ENCODE peak calls at places on chromosomes 2 and 18, in nine cellular contexts. Y, P, A, Q, M, N, E, C and S are unnamed samples.

GRCh38 chr2:46776687-46777327 is 138.8 kb downstream of the MCFD2 start:
- DNase-seq in Y (no peak), P (no peak), A (peak), Q (peak), M (peak), N (peak), E (peak), C (no peak), S (peak)

GRCh38 chr2:46461716-46462171 is 17.6 kb upstream of the TMEM247 start:
- DNase-seq in Y (no peak), P (no peak), A (no peak), Q (no peak), M (no peak), N (no peak), E (peak), C (no peak), S (no peak)

GRCh38 chr2:100321181-100321880 is 970 bp downstream of the LONRF2 start:
- DNase-seq in Y (no peak), P (peak), A (peak), Q (no peak), M (peak), N (no peak), E (peak), C (peak), S (peak)

GRCh38 chr18:54444309-54444914 is 86.7 kb downstream of the C18orf54 start:
- DNase-seq in Y (peak), P (peak), A (peak), Q (peak), M (peak), N (peak), E (peak), C (no peak), S (peak)

GRCh38 chr2:198465970-198466369 is 661.6 kb downstream of the PLCL1 start:
- DNase-seq in Y (no peak), P (no peak), A (no peak), Q (no peak), M (no peak), N (no peak), E (no peak), C (no peak), S (no peak)

GRCh38 chr2:197904446-197904845 is 100.1 kb downstream of the PLCL1 start:
- DNase-seq in Y (no peak), P (no peak), A (no peak), Q (no peak), M (no peak), N (no peak), E (no peak), C (no peak), S (no peak)

GRCh38 chr2:66364495-66364992 is 70.4 kb upstream of the MEIS1 start:
- DNase-seq in Y (peak), P (no peak), A (peak), Q (peak), M (no peak), N (no peak), E (no peak), C (no peak), S (peak)

GRCh38 chr2:75021672-75022071 is 63.2 kb downstream of the POLE4 start:
- DNase-seq in Y (peak), P (no peak), A (peak), Q (peak), M (no peak), N (peak), E (no peak), C (no peak), S (no peak)

GRCh38 chr2:182784777-182785176 is 68.7 kb downstream of the DNAJC10 start:
- DNase-seq in Y (no peak), P (no peak), A (peak), Q (peak), M (no peak), N (no peak), E (peak), C (no peak), S (no peak)

GRCh38 chr2:71934320-71934593 is 213.4 kb downstream of the CYP26B1 start:
- DNase-seq in Y (no peak), P (no peak), A (no peak), Q (no peak), M (no peak), N (no peak), E (peak), C (no peak), S (no peak)

GRCh38 chr18:56853961-56854360 is 202.8 kb downstream of the WDR7 start:
- DNase-seq in Y (no peak), P (no peak), A (no peak), Q (no peak), M (no peak), N (no peak), E (no peak), C (no peak), S (no peak)

GRCh38 chr2:232898592-232899541 is 28.8 kb downstream of the SNORC start:
- DNase-seq in Y (no peak), P (no peak), A (peak), Q (no peak), M (no peak), N (no peak), E (no peak), C (no peak), S (no peak)

GRCh38 chr18:55778731-55779460 is 190.9 kb upstream of the TCF4 start:
- DNase-seq in Y (no peak), P (peak), A (no peak), Q (no peak), M (no peak), N (no peak), E (peak), C (no peak), S (no peak)

GRCh38 chr2:238169708-238170251 is 11.0 kb downstream of the ERFE start:
- DNase-seq in Y (peak), P (peak), A (peak), Q (peak), M (no peak), N (no peak), E (no peak), C (no peak), S (no peak)

GRCh38 chr2:48249093-48249492 is 280.9 kb upstream of the STON1 start:
- DNase-seq in Y (no peak), P (no peak), A (no peak), Q (peak), M (no peak), N (no peak), E (no peak), C (no peak), S (no peak)

GRCh38 chr2:28433215-28433614 is 40.6 kb downstream of the FOSL2 start:
- DNase-seq in Y (no peak), P (no peak), A (no peak), Q (no peak), M (no peak), N (no peak), E (no peak), C (no peak), S (no peak)

GRCh38 chr2:176652300-176653182 is 383.3 kb downstream of the MTX2 start:
- DNase-seq in Y (no peak), P (peak), A (peak), Q (peak), M (no peak), N (no peak), E (peak), C (no peak), S (no peak)

GRCh38 chr18:46536215-46536874 is 120.7 kb downstream of the LOXHD1 start:
- DNase-seq in Y (no peak), P (peak), A (no peak), Q (no peak), M (no peak), N (no peak), E (no peak), C (no peak), S (no peak)

GRCh38 chr2:151576080-151576479 is 158.2 kb downstream of the NEB start:
- DNase-seq in Y (no peak), P (no peak), A (no peak), Q (no peak), M (no peak), N (no peak), E (no peak), C (no peak), S (no peak)

GRCh38 chr2:225667465-225667864 is 268.0 kb downstream of the NYAP2 start:
- DNase-seq in Y (no peak), P (no peak), A (no peak), Q (no peak), M (no peak), N (no peak), E (no peak), C (no peak), S (no peak)

GRCh38 chr2:85243101-85244072 is 84.4 kb downstream of the TGOLN2 start:
- DNase-seq in Y (no peak), P (no peak), A (peak), Q (no peak), M (peak), N (peak), E (no peak), C (peak), S (peak)

GRCh38 chr18:74505776-74506175 is 9.6 kb downstream of the CNDP2 start:
- DNase-seq in Y (no peak), P (no peak), A (no peak), Q (no peak), M (no peak), N (no peak), E (no peak), C (no peak), S (no peak)

GRCh38 chr2:49241506-49241905 is 87.2 kb upstream of the FSHR start:
- DNase-seq in Y (peak), P (no peak), A (no peak), Q (no peak), M (no peak), N (no peak), E (no peak), C (no peak), S (no peak)

GRCh38 chr2:233463586-233463985 is 103.0 kb downstream of the USP40 start:
- DNase-seq in Y (no peak), P (no peak), A (no peak), Q (no peak), M (no peak), N (no peak), E (no peak), C (peak), S (no peak)

GRCh38 chr18:79169958-79170555 is 100.9 kb downstream of the ATP9B start:
- DNase-seq in Y (no peak), P (no peak), A (no peak), Q (no peak), M (no peak), N (no peak), E (no peak), C (no peak), S (no peak)

GRCh38 chr2:172101707-172102158 is 967 bp downstream of the DLX2 start:
- DNase-seq in Y (no peak), P (no peak), A (no peak), Q (no peak), M (no peak), N (peak), E (peak), C (no peak), S (no peak)

GRCh38 chr2:236449167-236449586 is 120.4 kb upstream of the ACKR3 start:
- DNase-seq in Y (no peak), P (no peak), A (no peak), Q (no peak), M (no peak), N (no peak), E (no peak), C (no peak), S (no peak)

GRCh38 chr2:54455584-54456525 is at the start of gene SPTBN1:
- DNase-seq in Y (peak), P (no peak), A (peak), Q (peak), M (peak), N (peak), E (peak), C (peak), S (peak)

GRCh38 chr18:57839942-57840381 is 36.8 kb upstream of the ATP8B1 start:
- DNase-seq in Y (peak), P (peak), A (peak), Q (peak), M (no peak), N (no peak), E (no peak), C (no peak), S (no peak)

GRCh38 chr2:168469281-168469988 is 13.4 kb downstream of the CERS6 start:
- DNase-seq in Y (no peak), P (no peak), A (no peak), Q (no peak), M (no peak), N (no peak), E (peak), C (no peak), S (no peak)

GRCh38 chr2:54724560-54725342 is 1.3 kb downstream of the EML6 start:
- DNase-seq in Y (no peak), P (no peak), A (no peak), Q (no peak), M (peak), N (no peak), E (peak), C (peak), S (peak)

GRCh38 chr2:58122540-58122939 is 75.9 kb downstream of the VRK2 start:
- DNase-seq in Y (no peak), P (no peak), A (no peak), Q (no peak), M (no peak), N (no peak), E (no peak), C (no peak), S (no peak)

GRCh38 chr2:151029406-151030157 is 232.1 kb downstream of the RBM43 start:
- DNase-seq in Y (peak), P (no peak), A (peak), Q (peak), M (no peak), N (no peak), E (no peak), C (no peak), S (no peak)

GRCh38 chr2:197838589-197838988 is 34.2 kb downstream of the PLCL1 start:
- DNase-seq in Y (no peak), P (no peak), A (no peak), Q (no peak), M (no peak), N (no peak), E (no peak), C (no peak), S (no peak)

GRCh38 chr2:219484343-219485200 is 14.1 kb upstream of the GMPPA start:
- DNase-seq in Y (no peak), P (no peak), A (no peak), Q (no peak), M (peak), N (no peak), E (no peak), C (no peak), S (no peak)

GRCh38 chr2:54483426-54483825 is 27.3 kb downstream of the SPTBN1 start:
- DNase-seq in Y (no peak), P (no peak), A (no peak), Q (peak), M (no peak), N (no peak), E (no peak), C (no peak), S (no peak)

DNA sequence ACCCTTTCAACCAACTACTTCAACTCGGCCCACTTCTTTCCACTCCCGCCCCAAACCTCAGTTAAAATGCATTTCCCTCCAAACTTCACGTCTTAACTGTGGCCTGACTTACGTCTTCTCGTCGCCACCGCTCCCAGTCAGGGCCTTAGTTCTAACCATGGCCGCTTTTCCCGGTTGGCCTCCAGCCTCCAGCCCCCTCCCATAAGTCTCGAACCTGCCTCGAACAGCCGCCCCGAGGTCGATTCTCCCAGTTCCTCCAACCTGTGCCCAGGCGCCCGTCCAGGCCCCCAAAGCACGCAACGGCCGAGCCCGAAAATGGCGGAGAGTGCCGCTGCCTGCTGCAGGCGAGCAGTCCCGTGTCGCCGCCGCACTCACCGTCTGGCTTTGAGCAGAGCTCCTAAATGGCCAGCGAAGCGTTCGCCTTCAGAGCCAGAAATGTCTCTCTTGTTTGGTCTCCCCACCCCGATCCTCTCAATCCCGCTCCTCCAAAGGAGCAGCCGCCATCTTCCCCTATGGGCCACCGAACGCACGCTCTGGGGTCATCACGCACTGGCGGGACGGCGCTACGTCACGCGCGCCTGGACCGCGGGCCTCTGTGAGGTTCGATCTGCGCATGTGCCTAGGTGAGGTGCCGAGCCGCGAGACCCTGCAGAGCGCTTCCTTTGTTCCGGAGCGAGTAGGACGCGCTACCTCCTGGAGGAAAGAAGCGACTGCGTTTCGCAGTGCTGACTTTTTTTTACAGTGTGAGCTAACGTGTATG is at the start of gene WDR33:
- DNase-seq in Y (peak), P (peak), A (peak), Q (peak), M (peak), N (peak), E (peak), C (peak), S (peak)
- TF ChIP-seq CTCF in Y (peak), P (peak), A (peak), Q (peak), M (no peak), N (peak), E (peak), C (no peak), S (peak)

GRCh38 chr18:66548747-66549146 is 55.1 kb downstream of the CDH19 start:
- DNase-seq in Y (no peak), P (no peak), A (no peak), Q (no peak), M (no peak), N (no peak), E (peak), C (no peak), S (no peak)
- TF ChIP-seq CTCF in Y (no peak), P (no peak), A (peak), Q (peak), M (peak), N (no peak), E (no peak), C (no peak), S (no peak)

GRCh38 chr2:18057657-18058056 is 179.2 kb downstream of the KCNS3 start:
- DNase-seq in Y (no peak), P (no peak), A (no peak), Q (no peak), M (no peak), N (no peak), E (no peak), C (no peak), S (no peak)
- TF ChIP-seq CTCF in Y (no peak), P (no peak), A (no peak), Q (no peak), M (no peak), N (no peak), E (no peak), C (no peak), S (no peak)

DNA sequence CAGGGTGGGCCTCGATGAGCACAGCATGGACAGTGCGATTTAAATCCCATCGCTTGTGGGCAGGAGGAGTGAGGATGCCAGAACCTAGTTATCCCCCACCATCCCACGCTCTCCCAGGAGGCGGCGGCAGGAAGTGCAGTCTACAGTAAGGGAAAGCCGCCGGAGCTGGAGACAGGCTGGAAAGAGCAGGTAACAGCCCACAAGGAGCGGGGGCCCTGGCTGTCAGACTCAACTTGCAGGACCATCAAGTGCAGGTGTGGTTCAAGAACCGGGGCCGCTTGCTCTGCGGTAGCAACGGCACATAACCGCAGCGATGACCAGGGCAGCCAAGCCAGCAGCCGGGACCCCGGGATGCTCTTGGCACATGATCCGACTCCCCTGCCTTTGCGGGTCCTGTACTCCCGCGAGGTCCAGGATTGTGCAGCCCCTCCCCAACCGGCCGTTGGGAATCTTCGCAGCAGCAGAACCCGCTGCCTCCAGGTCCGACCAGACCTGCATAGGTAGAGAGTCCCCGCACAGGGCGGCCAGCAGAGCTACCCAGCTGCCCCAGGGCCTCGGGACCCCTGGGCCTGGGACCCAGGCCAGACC is 82.1 kb downstream of the BIN1 start:
- DNase-seq in Y (no peak), P (no peak), A (peak), Q (no peak), M (peak), N (peak), E (no peak), C (no peak), S (no peak)
- TF ChIP-seq CTCF in Y (peak), P (peak), A (peak), Q (no peak), M (no peak), N (peak), E (no peak), C (no peak), S (peak)

DNA sequence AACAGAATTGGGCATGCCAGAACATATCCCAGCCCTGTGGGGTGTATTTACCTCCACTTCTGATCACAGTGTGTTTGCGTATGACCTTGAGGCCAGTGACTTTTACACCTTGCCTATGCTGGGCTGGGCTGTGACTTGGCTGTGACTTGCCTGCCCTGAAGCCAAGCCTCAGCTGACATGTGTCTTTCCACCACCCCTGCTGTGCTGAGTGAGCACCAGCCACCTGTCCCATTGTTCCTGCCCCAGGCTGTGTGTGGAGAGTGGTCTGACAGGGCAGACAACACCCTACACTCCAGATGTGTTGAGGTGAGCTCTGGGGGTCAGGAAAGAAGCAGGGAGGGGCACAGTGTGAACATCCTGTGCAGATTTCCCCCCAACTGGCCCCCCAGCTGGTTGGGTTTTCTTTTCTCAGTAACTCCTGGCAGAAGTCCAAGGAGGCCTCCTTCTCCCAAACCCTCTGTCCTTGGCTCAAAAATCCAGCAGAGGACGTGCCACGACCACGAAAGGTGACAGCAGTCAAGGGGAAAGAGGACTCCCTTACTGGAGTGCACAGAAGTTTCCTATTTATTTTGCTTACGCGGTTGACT is 5.1 kb upstream of the STEAP3 start:
- DNase-seq in Y (no peak), P (peak), A (peak), Q (peak), M (no peak), N (no peak), E (no peak), C (peak), S (no peak)
- TF ChIP-seq CTCF in Y (peak), P (peak), A (peak), Q (peak), M (no peak), N (peak), E (peak), C (peak), S (peak)

GRCh38 chr18:62458346-62458745 is 64.5 kb upstream of the ZCCHC2 start:
- DNase-seq in Y (no peak), P (no peak), A (no peak), Q (no peak), M (no peak), N (no peak), E (no peak), C (no peak), S (no peak)
- TF ChIP-seq CTCF in Y (no peak), P (no peak), A (no peak), Q (no peak), M (no peak), N (no peak), E (no peak), C (no peak), S (no peak)

GRCh38 chr2:140344842-140345241 is 1564.7 kb upstream of the NXPH2 start:
- DNase-seq in Y (peak), P (peak), A (peak), Q (no peak), M (no peak), N (no peak), E (no peak), C (no peak), S (no peak)
- TF ChIP-seq CTCF in Y (no peak), P (no peak), A (no peak), Q (no peak), M (no peak), N (no peak), E (no peak), C (no peak), S (no peak)

DNA sequence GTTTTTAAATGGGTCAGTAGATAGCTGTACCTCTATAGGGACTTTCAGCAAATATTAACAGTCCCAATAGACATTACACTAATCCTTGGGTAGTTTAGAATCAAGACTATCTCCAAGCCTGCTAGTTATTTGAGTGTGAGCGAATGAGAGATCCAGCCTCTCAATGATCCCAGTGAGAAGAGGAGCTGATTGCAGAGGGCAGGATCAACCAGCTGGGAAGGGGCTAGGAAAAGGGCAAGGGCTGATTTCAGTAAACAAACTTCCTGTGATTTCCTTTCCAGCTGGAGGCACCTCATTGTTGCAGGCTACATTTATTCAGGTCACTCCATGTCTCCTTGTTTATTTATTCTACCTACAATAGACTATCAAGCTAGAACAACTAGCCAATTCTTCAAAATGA is 84.1 kb upstream of the CTNNA2 start:
- DNase-seq in Y (no peak), P (no peak), A (no peak), Q (no peak), M (no peak), N (no peak), E (no peak), C (no peak), S (no peak)
- TF ChIP-seq CTCF in Y (no peak), P (no peak), A (no peak), Q (no peak), M (no peak), N (no peak), E (no peak), C (no peak), S (no peak)